ENCODE peak calls at places on chromosomes 16 and 17, in four cellular contexts. N is effector memory CD4-positive, alpha-beta T cell; X is fibroblast of mammary gland; F is heart right ventricle. V is an unnamed sample.

GRCh38 chr16:51109173-51109572 is 41.9 kb downstream of the SALL1 start:
- DNase-seq in N (no peak), X (no peak), F (no peak), V (no peak)

GRCh38 chr16:56423584-56424403 is 1.6 kb downstream of the AMFR start:
- DNase-seq in N (no peak), X (peak), F (no peak), V (no peak)

GRCh38 chr17:81094744-81095607 is 60.0 kb downstream of the BAIAP2 start:
- DNase-seq in N (peak), X (peak), F (no peak), V (peak)

GRCh38 chr17:64470676-64471075 is 21.8 kb downstream of the MILR1 start:
- DNase-seq in N (no peak), X (no peak), F (no peak), V (peak)

GRCh38 chr16:15981382-15981781 is 32.0 kb downstream of the ABCC1 start:
- DNase-seq in N (no peak), X (no peak), F (no peak), V (no peak)

GRCh38 chr17:69450131-69450530 is 35.6 kb downstream of the MAP2K6 start:
- DNase-seq in N (no peak), X (no peak), F (no peak), V (no peak)

GRCh38 chr17:38563362-38564253 is 42.1 kb downstream of the SRCIN1 start:
- DNase-seq in N (no peak), X (no peak), F (no peak), V (no peak)

GRCh38 chr17:20225162-20226115 is 216.3 kb downstream of the SPECC1 start:
- DNase-seq in N (no peak), X (peak), F (no peak), V (no peak)

GRCh38 chr17:79779088-79779529 is 1.2 kb downstream of the CBX2 start:
- DNase-seq in N (no peak), X (no peak), F (no peak), V (no peak)

GRCh38 chr16:67317853-67318252 is 8.7 kb downstream of the KCTD19 start:
- DNase-seq in N (no peak), X (no peak), F (no peak), V (no peak)

GRCh38 chr17:80891096-80892018 is 100.3 kb upstream of the CHMP6 start:
- DNase-seq in N (peak), X (peak), F (no peak), V (no peak)

GRCh38 chr16:64089697-64090096 is 1032.2 kb downstream of the CDH11 start:
- DNase-seq in N (no peak), X (peak), F (no peak), V (peak)

GRCh38 chr16:75476817-75477216 is 12.3 kb upstream of the TMEM170A start:
- DNase-seq in N (no peak), X (no peak), F (no peak), V (no peak)

GRCh38 chr16:75472908-75473877 is 8.7 kb upstream of the TMEM170A start:
- DNase-seq in N (no peak), X (no peak), F (no peak), V (no peak)

GRCh38 chr16:75477680-75478473 is 13.4 kb upstream of the TMEM170A start:
- DNase-seq in N (no peak), X (no peak), F (no peak), V (no peak)

GRCh38 chr16:75478480-75479345 is 14.2 kb upstream of the TMEM170A start:
- DNase-seq in N (no peak), X (no peak), F (no peak), V (no peak)

GRCh38 chr16:75475420-75475847 is 10.9 kb upstream of the TMEM170A start:
- DNase-seq in N (no peak), X (no peak), F (no peak), V (no peak)
- H3K4me3 ChIP-seq in N (no peak), X (no peak), F (no peak), V (no peak)

GRCh38 chr16:71225145-71225544 is 5.4 kb downstream of the HYDIN start:
- DNase-seq in N (no peak), X (no peak), F (no peak), V (no peak)

GRCh38 chr16:71226229-71227141 is 4.0 kb downstream of the HYDIN start:
- DNase-seq in N (no peak), X (no peak), F (no peak), V (no peak)

GRCh38 chr16:71230122-71230845 is at the start of gene HYDIN:
- DNase-seq in N (no peak), X (peak), F (peak), V (peak)

GRCh38 chr16:71229344-71229743 is 1.2 kb downstream of the HYDIN start:
- DNase-seq in N (no peak), X (no peak), F (no peak), V (no peak)
- H3K4me3 ChIP-seq in N (no peak), X (no peak), F (no peak), V (no peak)

GRCh38 chr16:89257757-89258465 is 40.4 kb downstream of the ZNF778 start:
- DNase-seq in N (no peak), X (no peak), F (no peak), V (no peak)
- H3K4me3 ChIP-seq in N (peak), X (peak), F (peak), V (no peak)

GRCh38 chr17:63446218-63446980 is at the start of gene CYB561:
- DNase-seq in N (peak), X (peak), F (peak), V (peak)
- H3K4me3 ChIP-seq in N (peak), X (peak), F (peak), V (peak)

GRCh38 chr17:76868669-76869208 is 535 bp downstream of the MGAT5B start:
- DNase-seq in N (no peak), X (no peak), F (no peak), V (no peak)
- H3K4me3 ChIP-seq in N (peak), X (no peak), F (peak), V (peak)

DNA sequence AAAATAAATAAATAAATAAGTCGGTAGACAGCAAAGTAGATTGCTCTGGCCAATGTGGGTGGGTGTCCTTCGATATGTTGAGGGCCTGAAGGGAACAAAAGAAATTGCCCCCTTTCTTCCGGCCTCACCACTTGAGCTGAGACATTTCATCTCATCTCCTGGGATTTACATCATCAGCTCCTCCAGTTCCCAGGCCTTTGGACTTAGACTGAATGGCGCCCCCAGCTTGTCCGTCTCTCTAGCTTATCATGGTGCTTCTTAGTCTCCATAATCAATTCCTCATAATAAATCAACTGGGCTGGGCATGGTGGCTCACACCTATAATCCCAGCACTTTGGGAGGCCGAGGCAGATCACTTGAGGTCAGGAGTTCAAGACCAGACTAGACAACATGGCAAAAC is 13.8 kb upstream of the HAP1 start:
- DNase-seq in N (no peak), X (no peak), F (no peak), V (no peak)
- H3K4me3 ChIP-seq in N (no peak), X (no peak), F (no peak), V (no peak)

GRCh38 chr16:83924686-83925085 is 25.8 kb downstream of the MLYCD start:
- DNase-seq in N (no peak), X (no peak), F (no peak), V (no peak)

GRCh38 chr16:83925957-83926725 is 26.9 kb upstream of the OSGIN1 start:
- DNase-seq in N (no peak), X (no peak), F (no peak), V (no peak)

GRCh38 chr16:83925095-83925905 is 26.4 kb downstream of the MLYCD start:
- DNase-seq in N (no peak), X (no peak), F (no peak), V (no peak)

GRCh38 chr16:83928341-83929055 is 24.5 kb upstream of the OSGIN1 start:
- DNase-seq in N (no peak), X (peak), F (no peak), V (no peak)

DNA sequence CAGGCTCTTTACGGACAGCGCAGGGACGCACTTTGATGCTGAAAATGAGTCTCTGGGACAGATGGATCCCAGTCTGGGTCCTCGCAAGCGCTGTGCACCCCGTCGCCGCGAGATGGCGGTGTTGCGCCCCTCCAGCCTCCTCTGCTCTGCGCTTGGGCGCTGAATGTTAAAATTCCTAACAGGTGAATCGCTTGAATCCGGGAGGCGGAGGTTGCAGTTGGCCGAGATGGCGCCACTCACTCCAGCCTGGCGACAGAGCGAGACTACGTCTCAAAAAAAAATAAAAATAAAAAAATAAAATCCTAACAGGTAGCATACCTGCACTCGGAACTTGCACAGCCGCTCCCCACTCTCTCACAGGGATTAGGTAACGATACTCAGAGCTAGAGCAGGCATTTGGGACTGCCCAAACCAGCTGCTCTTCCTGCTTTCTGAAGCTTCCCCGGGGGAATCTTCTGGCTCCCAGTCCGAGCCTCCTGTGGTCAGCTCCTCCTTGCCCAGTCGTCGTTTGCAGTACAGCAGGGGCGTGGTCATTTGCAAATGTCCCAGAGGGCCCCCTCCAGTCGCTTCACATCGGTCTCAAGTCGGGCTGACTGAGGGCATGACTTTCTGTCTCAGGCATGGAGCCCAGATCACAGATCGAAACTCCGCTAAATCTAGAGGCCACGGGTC is 26.2 kb upstream of the OSGIN1 start:
- DNase-seq in N (peak), X (peak), F (peak), V (peak)
- H3K4me3 ChIP-seq in N (no peak), X (no peak), F (no peak), V (no peak)

V was measured in neuronal stem cell.